ENCODE peak calls at places on chromosomes 5 and 9, in nine cellular contexts. One of them, this sample, is unnamed. For H3K4me1, the result is how much of the 10 kb centered on the place peaks cover.

GRCh38 chr9:88534456-88535225 is at the start of gene NXNL2:
- DNase-seq in MM.1S: no peak
- DNase-seq in A673: peak
- DNase-seq in fibroblast of lung: peak
- DNase-seq in mesendoderm: peak
- DNase-seq in psoas muscle: peak
- DNase-seq in uterus: peak
- DNase-seq in CD8-positive, alpha-beta memory T cell: no peak
- DNase-seq in IMR-90: peak
- DNase-seq in this sample: peak

GRCh38 chr5:44862808-44863207 is 54.1 kb downstream of the MRPS30 start:
- DNase-seq in CD8-positive, alpha-beta memory T cell: no peak
- DNase-seq in mesendoderm: peak
- DNase-seq in psoas muscle: no peak
- DNase-seq in uterus: no peak
- DNase-seq in A673: peak
- DNase-seq in MM.1S: peak
- DNase-seq in IMR-90: peak
- DNase-seq in fibroblast of lung: peak
- DNase-seq in this sample: peak

GRCh38 chr9:137139468-137140150 is 655 bp downstream of the GRIN1 start:
- DNase-seq in CD8-positive, alpha-beta memory T cell: no peak
- DNase-seq in IMR-90: no peak
- DNase-seq in MM.1S: no peak
- DNase-seq in fibroblast of lung: no peak
- DNase-seq in uterus: no peak
- DNase-seq in A673: no peak
- DNase-seq in psoas muscle: no peak
- DNase-seq in mesendoderm: no peak
- DNase-seq in this sample: no peak

GRCh38 chr5:32312194-32312681 is 501 bp downstream of the MTMR12 start:
- DNase-seq in psoas muscle: peak
- DNase-seq in MM.1S: peak
- DNase-seq in fibroblast of lung: peak
- DNase-seq in A673: peak
- DNase-seq in uterus: peak
- DNase-seq in CD8-positive, alpha-beta memory T cell: peak
- DNase-seq in mesendoderm: peak
- DNase-seq in IMR-90: peak
- DNase-seq in this sample: peak

GRCh38 chr5:137115152-137115551 is 384.0 kb downstream of the SPOCK1 start:
- DNase-seq in CD8-positive, alpha-beta memory T cell: no peak
- DNase-seq in A673: no peak
- DNase-seq in mesendoderm: no peak
- DNase-seq in psoas muscle: no peak
- DNase-seq in fibroblast of lung: no peak
- DNase-seq in IMR-90: no peak
- DNase-seq in MM.1S: no peak
- DNase-seq in uterus: no peak
- DNase-seq in this sample: no peak

GRCh38 chr9:134243778-134244467 is 79.6 kb upstream of the RNU6ATAC start:
- DNase-seq in uterus: no peak
- DNase-seq in mesendoderm: no peak
- DNase-seq in CD8-positive, alpha-beta memory T cell: no peak
- DNase-seq in A673: no peak
- DNase-seq in psoas muscle: no peak
- DNase-seq in MM.1S: peak
- DNase-seq in fibroblast of lung: peak
- DNase-seq in IMR-90: peak
- DNase-seq in this sample: no peak

GRCh38 chr9:121718501-121718900 is 67.1 kb downstream of the DAB2IP start:
- DNase-seq in MM.1S: no peak
- DNase-seq in uterus: no peak
- DNase-seq in CD8-positive, alpha-beta memory T cell: no peak
- DNase-seq in fibroblast of lung: no peak
- DNase-seq in psoas muscle: no peak
- DNase-seq in IMR-90: no peak
- DNase-seq in mesendoderm: peak
- DNase-seq in A673: no peak
- DNase-seq in this sample: no peak

GRCh38 chr5:143003328-143003636 is 233.1 kb downstream of the ARHGAP26 start:
- DNase-seq in A673: no peak
- DNase-seq in mesendoderm: no peak
- DNase-seq in CD8-positive, alpha-beta memory T cell: no peak
- DNase-seq in uterus: no peak
- DNase-seq in MM.1S: no peak
- DNase-seq in psoas muscle: no peak
- DNase-seq in IMR-90: no peak
- DNase-seq in fibroblast of lung: no peak
- DNase-seq in this sample: no peak

GRCh38 chr9:129888085-129888808 is 53.0 kb downstream of the USP20 start:
- DNase-seq in psoas muscle: peak
- DNase-seq in CD8-positive, alpha-beta memory T cell: peak
- DNase-seq in MM.1S: peak
- DNase-seq in uterus: no peak
- DNase-seq in fibroblast of lung: no peak
- DNase-seq in A673: no peak
- DNase-seq in mesendoderm: no peak
- DNase-seq in IMR-90: no peak
- DNase-seq in this sample: no peak

GRCh38 chr9:123414226-123414625 is 58.2 kb downstream of the CRB2 start:
- DNase-seq in IMR-90: no peak
- DNase-seq in CD8-positive, alpha-beta memory T cell: no peak
- DNase-seq in A673: no peak
- DNase-seq in MM.1S: no peak
- DNase-seq in mesendoderm: no peak
- DNase-seq in psoas muscle: no peak
- DNase-seq in fibroblast of lung: no peak
- DNase-seq in uterus: no peak
- DNase-seq in this sample: no peak

GRCh38 chr9:129418451-129418850 is 202.4 kb downstream of the C9orf50 start:
- DNase-seq in psoas muscle: peak
- DNase-seq in MM.1S: no peak
- DNase-seq in fibroblast of lung: no peak
- DNase-seq in CD8-positive, alpha-beta memory T cell: no peak
- DNase-seq in uterus: no peak
- DNase-seq in IMR-90: no peak
- DNase-seq in A673: no peak
- DNase-seq in mesendoderm: no peak
- DNase-seq in this sample: no peak

GRCh38 chr9:124780060-124780756 is 3.3 kb downstream of the OLFML2A start:
- DNase-seq in CD8-positive, alpha-beta memory T cell: no peak
- DNase-seq in MM.1S: no peak
- DNase-seq in mesendoderm: no peak
- DNase-seq in fibroblast of lung: no peak
- DNase-seq in psoas muscle: peak
- DNase-seq in A673: no peak
- DNase-seq in uterus: no peak
- DNase-seq in IMR-90: no peak
- DNase-seq in this sample: no peak

GRCh38 chr5:50535393-50535792 is 94.3 kb upstream of the EMB start:
- DNase-seq in psoas muscle: no peak
- DNase-seq in IMR-90: no peak
- DNase-seq in CD8-positive, alpha-beta memory T cell: no peak
- DNase-seq in A673: no peak
- DNase-seq in mesendoderm: no peak
- DNase-seq in MM.1S: no peak
- DNase-seq in fibroblast of lung: no peak
- DNase-seq in uterus: no peak
- DNase-seq in this sample: no peak

GRCh38 chr5:65774346-65774745 is 52.3 kb downstream of the NLN start:
- DNase-seq in A673: peak
- DNase-seq in mesendoderm: no peak
- DNase-seq in psoas muscle: no peak
- DNase-seq in fibroblast of lung: peak
- DNase-seq in uterus: no peak
- DNase-seq in IMR-90: peak
- DNase-seq in CD8-positive, alpha-beta memory T cell: no peak
- DNase-seq in MM.1S: peak
- DNase-seq in this sample: no peak

GRCh38 chr5:40689442-40689841 is 9.7 kb downstream of the PTGER4 start:
- DNase-seq in uterus: peak
- DNase-seq in fibroblast of lung: peak
- DNase-seq in A673: peak
- DNase-seq in CD8-positive, alpha-beta memory T cell: no peak
- DNase-seq in mesendoderm: peak
- DNase-seq in psoas muscle: no peak
- DNase-seq in IMR-90: peak
- DNase-seq in MM.1S: no peak
- DNase-seq in this sample: no peak

GRCh38 chr9:134377976-134378375 is 51.7 kb downstream of the RXRA start:
- DNase-seq in uterus: no peak
- DNase-seq in psoas muscle: peak
- DNase-seq in fibroblast of lung: no peak
- DNase-seq in CD8-positive, alpha-beta memory T cell: no peak
- DNase-seq in MM.1S: no peak
- DNase-seq in A673: no peak
- DNase-seq in mesendoderm: no peak
- DNase-seq in IMR-90: no peak
- DNase-seq in this sample: no peak

GRCh38 chr9:14314424-14314928 is 535 bp upstream of the NFIB start:
- DNase-seq in IMR-90: peak
- DNase-seq in MM.1S: peak
- DNase-seq in psoas muscle: peak
- DNase-seq in CD8-positive, alpha-beta memory T cell: no peak
- DNase-seq in A673: peak
- DNase-seq in fibroblast of lung: peak
- DNase-seq in uterus: peak
- DNase-seq in mesendoderm: peak
- DNase-seq in this sample: peak

GRCh38 chr9:87792831-87793288 is 66.9 kb downstream of the CTSL start:
- DNase-seq in uterus: peak
- DNase-seq in fibroblast of lung: peak
- DNase-seq in MM.1S: peak
- DNase-seq in psoas muscle: peak
- DNase-seq in mesendoderm: peak
- DNase-seq in IMR-90: peak
- DNase-seq in A673: no peak
- DNase-seq in CD8-positive, alpha-beta memory T cell: no peak
- DNase-seq in this sample: no peak

GRCh38 chr5:1785984-1786383 is 13.7 kb downstream of the MRPL36 start:
- DNase-seq in A673: no peak
- DNase-seq in uterus: no peak
- DNase-seq in psoas muscle: no peak
- DNase-seq in fibroblast of lung: no peak
- DNase-seq in IMR-90: no peak
- DNase-seq in CD8-positive, alpha-beta memory T cell: peak
- DNase-seq in MM.1S: no peak
- DNase-seq in mesendoderm: no peak
- DNase-seq in this sample: no peak
- H3K4me1 ChIP-seq in A673: under half
- H3K4me1 ChIP-seq in uterus: under half
- H3K4me1 ChIP-seq in psoas muscle: under half
- H3K4me1 ChIP-seq in fibroblast of lung: under half
- H3K4me1 ChIP-seq in IMR-90: under half
- H3K4me1 ChIP-seq in CD8-positive, alpha-beta memory T cell: under half
- H3K4me1 ChIP-seq in MM.1S: under half
- H3K4me1 ChIP-seq in mesendoderm: under half
- H3K4me1 ChIP-seq in this sample: under half

DNA sequence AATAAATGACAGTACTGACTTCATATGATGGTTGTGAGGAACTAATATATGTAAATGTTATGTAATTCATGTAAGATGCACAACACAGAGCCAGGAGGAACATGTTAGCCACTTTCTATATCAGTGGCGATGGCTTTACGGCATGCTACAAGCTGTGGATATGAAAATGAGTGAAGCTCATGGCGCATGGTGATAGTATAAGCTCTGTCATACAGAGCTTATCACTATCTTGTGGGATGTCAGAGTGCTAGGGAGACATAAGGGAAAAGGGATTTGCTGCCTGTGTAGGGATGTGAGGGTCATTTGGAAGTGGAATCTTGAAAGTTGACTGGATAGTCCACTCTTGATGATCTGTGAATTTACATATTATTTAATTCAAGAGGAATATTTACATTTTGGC is 13.6 kb downstream of the CPEB4 start:
- DNase-seq in uterus: no peak
- DNase-seq in MM.1S: no peak
- DNase-seq in A673: no peak
- DNase-seq in psoas muscle: no peak
- DNase-seq in fibroblast of lung: no peak
- DNase-seq in mesendoderm: no peak
- DNase-seq in IMR-90: no peak
- DNase-seq in CD8-positive, alpha-beta memory T cell: no peak
- DNase-seq in this sample: no peak
- H3K4me1 ChIP-seq in uterus: under half
- H3K4me1 ChIP-seq in MM.1S: half or more
- H3K4me1 ChIP-seq in A673: under half
- H3K4me1 ChIP-seq in psoas muscle: half or more
- H3K4me1 ChIP-seq in fibroblast of lung: under half
- H3K4me1 ChIP-seq in mesendoderm: under half
- H3K4me1 ChIP-seq in IMR-90: under half
- H3K4me1 ChIP-seq in CD8-positive, alpha-beta memory T cell: under half
- H3K4me1 ChIP-seq in this sample: under half

GRCh38 chr9:93107151-93107824 is 11.3 kb downstream of the CARD19 start:
- DNase-seq in mesendoderm: no peak
- DNase-seq in A673: no peak
- DNase-seq in MM.1S: no peak
- DNase-seq in uterus: peak
- DNase-seq in IMR-90: no peak
- DNase-seq in CD8-positive, alpha-beta memory T cell: peak
- DNase-seq in fibroblast of lung: no peak
- DNase-seq in psoas muscle: peak
- DNase-seq in this sample: no peak
- H3K4me1 ChIP-seq in mesendoderm: under half
- H3K4me1 ChIP-seq in A673: under half
- H3K4me1 ChIP-seq in MM.1S: under half
- H3K4me1 ChIP-seq in uterus: under half
- H3K4me1 ChIP-seq in IMR-90: under half
- H3K4me1 ChIP-seq in CD8-positive, alpha-beta memory T cell: under half
- H3K4me1 ChIP-seq in fibroblast of lung: under half
- H3K4me1 ChIP-seq in psoas muscle: under half
- H3K4me1 ChIP-seq in this sample: under half

GRCh38 chr5:10654566-10654965 is 90.7 kb downstream of the ANKRD33B start:
- DNase-seq in uterus: no peak
- DNase-seq in fibroblast of lung: no peak
- DNase-seq in MM.1S: no peak
- DNase-seq in A673: no peak
- DNase-seq in IMR-90: no peak
- DNase-seq in mesendoderm: no peak
- DNase-seq in CD8-positive, alpha-beta memory T cell: no peak
- DNase-seq in psoas muscle: peak
- DNase-seq in this sample: no peak

GRCh38 chr5:10655041-10655685 is 91.3 kb downstream of the ANKRD33B start:
- DNase-seq in A673: no peak
- DNase-seq in MM.1S: no peak
- DNase-seq in fibroblast of lung: no peak
- DNase-seq in uterus: no peak
- DNase-seq in IMR-90: no peak
- DNase-seq in mesendoderm: no peak
- DNase-seq in CD8-positive, alpha-beta memory T cell: no peak
- DNase-seq in psoas muscle: peak
- DNase-seq in this sample: no peak

GRCh38 chr5:10655686-10656075 is 91.8 kb downstream of the ANKRD33B start:
- DNase-seq in CD8-positive, alpha-beta memory T cell: no peak
- DNase-seq in MM.1S: no peak
- DNase-seq in A673: no peak
- DNase-seq in fibroblast of lung: no peak
- DNase-seq in mesendoderm: no peak
- DNase-seq in uterus: no peak
- DNase-seq in IMR-90: no peak
- DNase-seq in psoas muscle: peak
- DNase-seq in this sample: no peak

GRCh38 chr5:10658265-10658664 is 94.4 kb downstream of the ANKRD33B start:
- DNase-seq in A673: no peak
- DNase-seq in IMR-90: no peak
- DNase-seq in MM.1S: no peak
- DNase-seq in uterus: no peak
- DNase-seq in CD8-positive, alpha-beta memory T cell: no peak
- DNase-seq in mesendoderm: no peak
- DNase-seq in psoas muscle: no peak
- DNase-seq in fibroblast of lung: no peak
- DNase-seq in this sample: no peak

GRCh38 chr5:10656176-10656830 is 92.4 kb downstream of the ANKRD33B start:
- DNase-seq in CD8-positive, alpha-beta memory T cell: no peak
- DNase-seq in uterus: no peak
- DNase-seq in IMR-90: peak
- DNase-seq in A673: no peak
- DNase-seq in mesendoderm: no peak
- DNase-seq in psoas muscle: no peak
- DNase-seq in MM.1S: no peak
- DNase-seq in fibroblast of lung: no peak
- DNase-seq in this sample: no peak
- H3K4me1 ChIP-seq in CD8-positive, alpha-beta memory T cell: under half
- H3K4me1 ChIP-seq in uterus: under half
- H3K4me1 ChIP-seq in IMR-90: under half
- H3K4me1 ChIP-seq in A673: under half
- H3K4me1 ChIP-seq in mesendoderm: under half
- H3K4me1 ChIP-seq in psoas muscle: under half
- H3K4me1 ChIP-seq in MM.1S: under half
- H3K4me1 ChIP-seq in fibroblast of lung: under half
- H3K4me1 ChIP-seq in this sample: under half

This sample was measured in HAP-1.